ENCODE peak calls at places on chromosomes 2 and 18, in seven cellular contexts. One of them, this sample, is unnamed. For H3K4me1, the result is how much of the 10 kb centered on the place peaks cover.

GRCh38 chr2:44951124-44951523 is 9.6 kb downstream of the SIX3 start:
- DNase-seq in A549: no peak
- DNase-seq in lower lobe of right lung: peak
- DNase-seq in ascending aorta: no peak
- DNase-seq in psoas muscle: no peak
- DNase-seq in stomach: no peak
- DNase-seq in tibial nerve: no peak
- DNase-seq in this sample: no peak

GRCh38 chr2:45169339-45170190 is 160.3 kb upstream of the SIX2 start:
- DNase-seq in psoas muscle: peak
- DNase-seq in tibial nerve: no peak
- DNase-seq in ascending aorta: no peak
- DNase-seq in stomach: no peak
- DNase-seq in lower lobe of right lung: no peak
- DNase-seq in A549: peak
- DNase-seq in this sample: peak

GRCh38 chr2:227817940-227818568 is 4.4 kb downstream of the CCL20 start:
- DNase-seq in tibial nerve: peak
- DNase-seq in A549: peak
- DNase-seq in lower lobe of right lung: peak
- DNase-seq in stomach: peak
- DNase-seq in ascending aorta: peak
- DNase-seq in psoas muscle: peak
- DNase-seq in this sample: peak

GRCh38 chr2:8169443-8169842 is 512.4 kb upstream of the ID2 start:
- DNase-seq in A549: no peak
- DNase-seq in ascending aorta: no peak
- DNase-seq in psoas muscle: no peak
- DNase-seq in lower lobe of right lung: no peak
- DNase-seq in tibial nerve: no peak
- DNase-seq in stomach: no peak
- DNase-seq in this sample: no peak

GRCh38 chr18:47184419-47185050 is 8.4 kb upstream of the IER3IP1 start:
- DNase-seq in tibial nerve: no peak
- DNase-seq in A549: peak
- DNase-seq in ascending aorta: no peak
- DNase-seq in psoas muscle: no peak
- DNase-seq in lower lobe of right lung: peak
- DNase-seq in stomach: no peak
- DNase-seq in this sample: peak

GRCh38 chr2:235238537-235238936 is 255.3 kb upstream of the AGAP1 start:
- DNase-seq in psoas muscle: peak
- DNase-seq in ascending aorta: no peak
- DNase-seq in A549: peak
- DNase-seq in stomach: peak
- DNase-seq in lower lobe of right lung: peak
- DNase-seq in tibial nerve: peak
- DNase-seq in this sample: peak

GRCh38 chr18:25279133-25279532 is 72.8 kb downstream of the ZNF521 start:
- DNase-seq in lower lobe of right lung: no peak
- DNase-seq in ascending aorta: no peak
- DNase-seq in stomach: no peak
- DNase-seq in psoas muscle: no peak
- DNase-seq in A549: no peak
- DNase-seq in tibial nerve: no peak
- DNase-seq in this sample: no peak

GRCh38 chr18:12645751-12646203 is 12.1 kb downstream of the SPIRE1 start:
- DNase-seq in ascending aorta: peak
- DNase-seq in A549: no peak
- DNase-seq in stomach: peak
- DNase-seq in psoas muscle: peak
- DNase-seq in tibial nerve: no peak
- DNase-seq in lower lobe of right lung: peak
- DNase-seq in this sample: no peak

GRCh38 chr2:217830807-217831206 is 172.0 kb downstream of the TNS1 start:
- DNase-seq in lower lobe of right lung: no peak
- DNase-seq in tibial nerve: no peak
- DNase-seq in psoas muscle: no peak
- DNase-seq in A549: no peak
- DNase-seq in stomach: no peak
- DNase-seq in ascending aorta: no peak
- DNase-seq in this sample: no peak

GRCh38 chr2:179856205-179856604 is 5.2 kb downstream of the ZNF385B start:
- DNase-seq in ascending aorta: no peak
- DNase-seq in stomach: no peak
- DNase-seq in A549: no peak
- DNase-seq in lower lobe of right lung: no peak
- DNase-seq in psoas muscle: no peak
- DNase-seq in tibial nerve: no peak
- DNase-seq in this sample: no peak
- H3K4me1 ChIP-seq in ascending aorta: under half
- H3K4me1 ChIP-seq in stomach: under half
- H3K4me1 ChIP-seq in A549: under half
- H3K4me1 ChIP-seq in lower lobe of right lung: under half
- H3K4me1 ChIP-seq in psoas muscle: under half
- H3K4me1 ChIP-seq in tibial nerve: under half
- H3K4me1 ChIP-seq in this sample: under half

GRCh38 chr2:239085201-239085992 is 237.5 kb downstream of the TWIST2 start:
- DNase-seq in lower lobe of right lung: no peak
- DNase-seq in ascending aorta: no peak
- DNase-seq in tibial nerve: no peak
- DNase-seq in A549: no peak
- DNase-seq in stomach: no peak
- DNase-seq in psoas muscle: no peak
- DNase-seq in this sample: no peak
- H3K27ac ChIP-seq in lower lobe of right lung: no peak
- H3K27ac ChIP-seq in ascending aorta: no peak
- H3K27ac ChIP-seq in tibial nerve: no peak
- H3K27ac ChIP-seq in A549: no peak
- H3K27ac ChIP-seq in stomach: no peak
- H3K27ac ChIP-seq in psoas muscle: no peak
- H3K27ac ChIP-seq in this sample: no peak

DNA sequence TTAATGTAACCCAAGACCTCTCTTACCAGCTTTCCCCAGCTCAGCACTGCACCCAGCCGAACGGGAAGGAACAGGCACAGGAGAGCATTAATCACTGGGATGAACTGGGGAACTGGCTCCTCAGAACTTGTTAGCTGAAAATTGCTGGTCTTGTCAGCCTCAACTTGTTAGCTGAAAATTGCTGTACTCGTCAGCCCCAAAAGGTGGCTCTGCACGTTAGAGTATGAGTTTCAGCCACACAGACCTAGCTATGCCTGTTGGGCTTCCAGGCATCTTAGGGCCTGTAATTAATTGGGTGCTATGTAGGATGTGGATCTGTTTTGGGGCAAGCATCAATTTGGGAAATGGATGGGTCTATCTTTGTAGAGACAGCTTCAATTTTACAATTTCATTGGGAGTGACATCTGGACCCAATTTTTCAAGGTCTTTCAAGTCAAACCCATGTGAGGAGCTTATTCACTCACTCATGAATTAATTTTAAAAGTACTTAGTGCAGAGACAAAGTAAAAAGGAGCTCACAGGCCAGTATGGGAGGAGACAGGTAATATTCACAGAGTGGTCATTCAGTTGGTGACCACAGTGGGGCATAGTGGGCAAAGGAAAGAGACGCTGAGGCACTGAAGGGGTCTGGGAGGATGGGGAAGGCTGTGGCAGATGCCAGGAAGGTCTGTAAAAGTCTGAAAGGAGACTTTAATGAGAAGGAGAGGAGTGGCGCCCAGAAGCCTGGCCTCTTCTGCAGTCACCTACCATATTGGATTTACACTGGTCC is 75.8 kb downstream of the CD8B2 start:
- DNase-seq in tibial nerve: no peak
- DNase-seq in psoas muscle: no peak
- DNase-seq in A549: no peak
- DNase-seq in stomach: no peak
- DNase-seq in ascending aorta: no peak
- DNase-seq in lower lobe of right lung: no peak
- DNase-seq in this sample: no peak
- TF ChIP-seq CTCF in tibial nerve: peak
- TF ChIP-seq CTCF in psoas muscle: no peak
- TF ChIP-seq CTCF in A549: peak
- TF ChIP-seq CTCF in stomach: no peak
- TF ChIP-seq CTCF in ascending aorta: peak
- TF ChIP-seq CTCF in lower lobe of right lung: no peak
- TF ChIP-seq CTCF in this sample: peak

GRCh38 chr2:207156045-207156444 is 9.7 kb downstream of the KLF7 start:
- DNase-seq in ascending aorta: no peak
- DNase-seq in stomach: no peak
- DNase-seq in A549: no peak
- DNase-seq in tibial nerve: no peak
- DNase-seq in lower lobe of right lung: no peak
- DNase-seq in psoas muscle: no peak
- DNase-seq in this sample: no peak

GRCh38 chr2:207150294-207150693 is 15.5 kb downstream of the KLF7 start:
- DNase-seq in psoas muscle: no peak
- DNase-seq in stomach: no peak
- DNase-seq in lower lobe of right lung: no peak
- DNase-seq in tibial nerve: no peak
- DNase-seq in ascending aorta: no peak
- DNase-seq in A549: no peak
- DNase-seq in this sample: no peak

GRCh38 chr2:207154556-207155179 is 11.1 kb downstream of the KLF7 start:
- DNase-seq in stomach: no peak
- DNase-seq in ascending aorta: no peak
- DNase-seq in A549: no peak
- DNase-seq in psoas muscle: no peak
- DNase-seq in tibial nerve: no peak
- DNase-seq in lower lobe of right lung: no peak
- DNase-seq in this sample: no peak

GRCh38 chr2:207155516-207155915 is 10.2 kb downstream of the KLF7 start:
- DNase-seq in stomach: no peak
- DNase-seq in ascending aorta: no peak
- DNase-seq in tibial nerve: no peak
- DNase-seq in A549: no peak
- DNase-seq in lower lobe of right lung: no peak
- DNase-seq in psoas muscle: no peak
- DNase-seq in this sample: no peak

GRCh38 chr2:207153266-207153990 is 12.3 kb downstream of the KLF7 start:
- DNase-seq in stomach: no peak
- DNase-seq in A549: no peak
- DNase-seq in psoas muscle: no peak
- DNase-seq in lower lobe of right lung: no peak
- DNase-seq in ascending aorta: no peak
- DNase-seq in tibial nerve: no peak
- DNase-seq in this sample: no peak
- H3K4me1 ChIP-seq in stomach: under half
- H3K4me1 ChIP-seq in A549: half or more
- H3K4me1 ChIP-seq in psoas muscle: under half
- H3K4me1 ChIP-seq in lower lobe of right lung: half or more
- H3K4me1 ChIP-seq in ascending aorta: under half
- H3K4me1 ChIP-seq in tibial nerve: half or more
- H3K4me1 ChIP-seq in this sample: under half

DNA sequence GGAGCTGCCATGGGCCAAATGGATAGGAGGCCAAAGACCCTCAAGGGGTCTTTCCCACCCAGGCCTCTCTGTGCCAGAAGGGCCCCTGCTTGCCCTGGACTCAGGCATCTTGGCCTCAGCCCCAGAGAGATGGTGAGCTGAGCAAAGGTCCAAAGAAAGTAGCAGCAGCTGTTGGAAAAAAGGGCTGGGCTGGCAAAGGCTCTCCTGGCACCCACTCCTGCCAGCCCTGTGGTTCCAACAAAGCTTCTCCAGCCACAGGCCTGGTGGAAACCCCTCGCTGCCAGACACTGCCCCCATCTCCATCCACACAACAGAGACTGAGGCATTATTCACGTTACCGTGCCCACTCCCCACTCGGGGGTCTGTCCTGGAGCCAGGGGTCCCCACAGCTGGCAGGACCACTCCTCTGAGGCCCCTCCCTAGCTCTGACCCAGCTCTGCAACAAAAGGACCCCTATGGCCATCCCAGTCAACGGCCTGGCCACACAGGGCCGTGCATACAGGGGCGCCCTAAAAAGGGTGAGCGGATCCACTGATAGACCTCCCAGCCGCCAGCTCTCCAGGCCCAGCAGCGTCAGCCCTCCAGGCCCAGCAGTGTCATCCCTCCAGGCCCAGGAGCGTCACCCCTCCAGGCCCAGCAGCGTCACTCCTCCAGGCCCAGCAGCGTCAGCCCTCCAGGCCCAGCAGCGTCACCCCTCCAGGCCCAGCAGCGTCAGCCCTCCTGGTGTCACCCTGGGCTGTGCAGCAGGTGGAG is 10.1 kb downstream of the BIN1 start:
- DNase-seq in ascending aorta: no peak
- DNase-seq in stomach: peak
- DNase-seq in tibial nerve: no peak
- DNase-seq in psoas muscle: peak
- DNase-seq in A549: no peak
- DNase-seq in lower lobe of right lung: peak
- DNase-seq in this sample: no peak
- H3K27ac ChIP-seq in ascending aorta: no peak
- H3K27ac ChIP-seq in stomach: peak
- H3K27ac ChIP-seq in tibial nerve: peak
- H3K27ac ChIP-seq in psoas muscle: peak
- H3K27ac ChIP-seq in A549: peak
- H3K27ac ChIP-seq in lower lobe of right lung: no peak
- H3K27ac ChIP-seq in this sample: no peak

DNA sequence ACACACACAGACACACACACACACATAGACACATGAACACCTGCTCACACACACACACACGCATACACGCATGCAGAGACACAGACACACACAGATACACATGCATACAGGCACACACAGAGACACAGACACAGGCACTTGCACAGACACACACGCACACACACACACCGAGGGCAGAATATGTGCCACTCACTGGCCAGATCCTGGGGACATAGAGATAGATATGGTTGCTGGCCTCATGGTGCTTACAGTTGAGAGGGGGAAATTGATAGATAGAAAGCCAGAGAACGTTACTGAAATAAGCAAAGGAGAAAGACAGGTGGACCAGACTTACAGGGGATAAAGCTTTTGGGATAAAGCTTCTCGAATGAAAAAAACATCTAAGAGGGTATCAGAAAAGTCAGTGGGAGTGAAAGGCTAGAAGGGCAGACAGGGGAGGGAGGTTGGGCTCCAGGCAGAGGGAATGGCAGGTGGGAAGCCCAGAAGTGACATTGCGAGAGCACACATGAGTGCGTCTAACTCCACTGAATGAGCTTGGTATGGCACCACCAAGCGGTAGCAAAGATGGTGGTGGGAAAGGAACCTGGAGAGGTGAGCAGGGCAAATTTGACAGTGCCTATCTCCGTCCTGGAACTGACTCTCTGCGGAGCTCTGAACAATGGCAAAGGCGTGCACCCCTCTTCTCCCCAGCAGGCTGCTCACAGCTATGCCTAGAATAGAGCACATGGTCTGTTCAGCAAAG is 390.1 kb upstream of the TRIB2 start:
- DNase-seq in ascending aorta: no peak
- DNase-seq in psoas muscle: no peak
- DNase-seq in stomach: no peak
- DNase-seq in tibial nerve: no peak
- DNase-seq in A549: no peak
- DNase-seq in lower lobe of right lung: no peak
- DNase-seq in this sample: no peak
- TF ChIP-seq CTCF in ascending aorta: no peak
- TF ChIP-seq CTCF in psoas muscle: no peak
- TF ChIP-seq CTCF in stomach: no peak
- TF ChIP-seq CTCF in tibial nerve: no peak
- TF ChIP-seq CTCF in A549: no peak
- TF ChIP-seq CTCF in lower lobe of right lung: no peak
- TF ChIP-seq CTCF in this sample: peak